ENCODE peak calls at places on chromosomes 3 and 15, in five cellular contexts. H is CD8-positive, alpha-beta T cell; G is effector memory CD4-positive, alpha-beta T cell; U is astrocyte; W is Caco-2. Z is an unnamed sample. For H3K4me1, the result is how much of the 10 kb centered on the place peaks cover.

GRCh38 chr3:169112153-169112892 is 551.2 kb downstream of the MECOM start:
- DNase-seq in H (no peak), U (peak), G (no peak), W (no peak), Z (no peak)

GRCh38 chr15:46354443-46354842 is 719.6 kb downstream of the SQOR start:
- DNase-seq in G (no peak), U (no peak), H (no peak), W (no peak), Z (no peak)

GRCh38 chr15:68691667-68692066 is 112.9 kb downstream of the CORO2B start:
- DNase-seq in U (no peak), H (no peak), W (no peak), G (no peak), Z (no peak)

GRCh38 chr15:38603271-38603670 is 38.7 kb upstream of the RASGRP1 start:
- DNase-seq in G (no peak), H (no peak), W (no peak), U (no peak), Z (no peak)

GRCh38 chr3:190481779-190482178 is 32.1 kb upstream of the TMEM207 start:
- DNase-seq in H (no peak), G (no peak), U (no peak), W (no peak), Z (no peak)

GRCh38 chr3:187913617-187914033 is 168.4 kb upstream of the BCL6 start:
- DNase-seq in U (peak), H (no peak), G (no peak), W (no peak), Z (no peak)

GRCh38 chr3:194134231-194134756 is 1.7 kb upstream of the HES1 start:
- DNase-seq in H (peak), U (peak), G (peak), W (no peak), Z (peak)

GRCh38 chr3:43742935-43743334 is 52.2 kb downstream of the ABHD5 start:
- DNase-seq in G (no peak), H (no peak), W (no peak), U (no peak), Z (no peak)

GRCh38 chr15:34001536-34001935 is 33.2 kb downstream of the CHRM5 start:
- DNase-seq in U (no peak), G (no peak), W (no peak), H (no peak), Z (no peak)

GRCh38 chr15:90142216-90143175 is 40.2 kb upstream of the IDH2 start:
- DNase-seq in G (no peak), H (peak), W (no peak), U (no peak), Z (no peak)

GRCh38 chr3:46083956-46084355 is 56.7 kb upstream of the XCR1 start:
- DNase-seq in G (no peak), W (no peak), U (no peak), H (no peak), Z (no peak)

GRCh38 chr3:128679338-128679737 is 28.7 kb upstream of the RPN1 start:
- DNase-seq in W (no peak), U (no peak), G (no peak), H (no peak), Z (no peak)

GRCh38 chr3:159560214-159561004 is 428.2 kb upstream of the IL12A start:
- DNase-seq in U (no peak), W (no peak), G (no peak), H (no peak), Z (no peak)

GRCh38 chr15:88803241-88803919 is at the start of gene ACAN:
- DNase-seq in G (no peak), U (no peak), H (no peak), W (no peak), Z (no peak)

GRCh38 chr15:59996498-59997041 is 7.5 kb upstream of the FOXB1 start:
- DNase-seq in U (no peak), G (no peak), W (no peak), H (no peak), Z (no peak)

GRCh38 chr3:55571913-55572312 is 84.8 kb upstream of the WNT5A start:
- DNase-seq in U (peak), G (no peak), W (peak), H (no peak), Z (no peak)

GRCh38 chr15:90955911-90956310 is 1.2 kb downstream of the RCCD1 start:
- DNase-seq in U (no peak), H (no peak), G (no peak), W (no peak), Z (no peak)

GRCh38 chr15:65525622-65526021 is 4.6 kb upstream of the HACD3 start:
- DNase-seq in H (no peak), G (no peak), U (peak), W (no peak), Z (no peak)

GRCh38 chr3:28841436-28841835 is 439.4 kb upstream of the RBMS3 start:
- DNase-seq in W (no peak), U (no peak), G (no peak), H (no peak), Z (no peak)

GRCh38 chr3:152638707-152639450 is 196.1 kb upstream of the P2RY1 start:
- DNase-seq in U (peak), G (no peak), H (no peak), W (no peak), Z (peak)

GRCh38 chr3:113222412-113223086 is 11.2 kb downstream of the BOC start:
- DNase-seq in G (no peak), H (no peak), W (no peak), U (no peak), Z (no peak)

GRCh38 chr3:177813322-177813721 is 616.0 kb upstream of the TBL1XR1 start:
- DNase-seq in G (no peak), U (peak), H (no peak), W (no peak), Z (peak)

GRCh38 chr3:62525276-62525675 is 151.9 kb upstream of the FEZF2 start:
- DNase-seq in U (peak), G (no peak), W (no peak), H (no peak), Z (no peak)

GRCh38 chr3:4426782-4427344 is 40.2 kb downstream of the SUMF1 start:
- DNase-seq in H (no peak), W (no peak), U (peak), G (no peak), Z (no peak)

GRCh38 chr15:40340740-40341400 is at the start of gene CCDC9B:
- DNase-seq in U (peak), W (no peak), G (no peak), H (no peak), Z (peak)

GRCh38 chr3:30347679-30348216 is 258.7 kb upstream of the TGFBR2 start:
- DNase-seq in H (no peak), W (no peak), U (peak), G (no peak), Z (no peak)

GRCh38 chr3:160812304-160812703 is 56.3 kb downstream of the PPM1L start:
- DNase-seq in U (no peak), W (no peak), H (no peak), G (no peak), Z (no peak)

GRCh38 chr15:85690546-85691226 is 104.0 kb downstream of the KLHL25 start:
- DNase-seq in H (no peak), G (no peak), U (no peak), W (no peak), Z (no peak)

GRCh38 chr3:195160257-195160898 is 110.6 kb downstream of the XXYLT1 start:
- DNase-seq in G (no peak), W (no peak), U (no peak), H (no peak), Z (no peak)

GRCh38 chr15:96340611-96341464 is 10.3 kb downstream of the NR2F2 start:
- DNase-seq in H (no peak), W (no peak), U (no peak), G (no peak), Z (no peak)

GRCh38 chr3:122893282-122893681 is 98.4 kb downstream of the SLC49A4 start:
- DNase-seq in H (no peak), U (no peak), W (no peak), G (no peak), Z (no peak)

GRCh38 chr3:194485876-194486539 is 794 bp downstream of the ATP13A3 start:
- DNase-seq in W (no peak), G (peak), U (no peak), H (peak), Z (no peak)

DNA sequence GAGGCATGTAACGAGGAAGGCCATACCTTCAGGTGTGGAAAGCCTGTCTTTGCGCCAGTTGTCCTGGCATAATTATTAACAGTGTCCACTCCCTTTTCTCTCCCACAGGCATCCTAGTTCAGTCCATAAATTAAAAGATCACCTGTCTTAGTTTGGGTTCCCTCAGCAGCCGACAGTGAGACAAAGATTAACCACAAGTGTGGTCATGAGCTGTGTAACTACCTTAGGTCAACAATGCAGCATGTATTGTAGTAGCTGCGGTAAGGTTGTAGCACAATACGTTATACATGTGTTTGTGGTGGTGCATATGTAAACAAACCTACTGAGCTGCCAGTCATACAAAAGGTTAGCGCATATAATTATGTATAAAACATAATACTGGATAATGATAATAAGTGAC is 103.2 kb upstream of the GALNT15 start:
- DNase-seq in U (peak), G (no peak), W (no peak), H (no peak), Z (no peak)
- H3K4me1 ChIP-seq in U (under half), G (under half), W (under half), H (under half), Z (under half)

GRCh38 chr15:31266712-31267111 is 59.9 kb upstream of the KLF13 start:
- DNase-seq in W (peak), U (no peak), H (no peak), G (no peak), Z (no peak)
- H3K4me1 ChIP-seq in W (under half), U (under half), H (half or more), G (half or more), Z (under half)

GRCh38 chr15:64464271-64465005 is 4.1 kb downstream of the ZNF609 start:
- DNase-seq in U (peak), G (no peak), H (no peak), W (no peak), Z (no peak)
- H3K4me1 ChIP-seq in U (under half), G (under half), H (half or more), W (under half), Z (under half)

GRCh38 chr3:27536451-27536850 is 52.3 kb upstream of the SLC4A7 start:
- DNase-seq in W (no peak), G (no peak), H (no peak), U (no peak), Z (no peak)
- H3K4me1 ChIP-seq in W (under half), G (under half), H (under half), U (under half), Z (under half)

GRCh38 chr3:197444793-197445403 is 110.9 kb downstream of the BDH1 start:
- DNase-seq in U (no peak), W (no peak), H (no peak), G (no peak), Z (no peak)

GRCh38 chr3:197445886-197446631 is 109.7 kb downstream of the BDH1 start:
- DNase-seq in G (no peak), W (no peak), U (no peak), H (no peak), Z (no peak)

GRCh38 chr3:197435426-197435825 is 120.3 kb downstream of the BDH1 start:
- DNase-seq in U (no peak), G (no peak), W (no peak), H (no peak), Z (no peak)

GRCh38 chr3:197443506-197443905 is 112.3 kb downstream of the BDH1 start:
- DNase-seq in G (no peak), W (no peak), H (no peak), U (no peak), Z (no peak)

GRCh38 chr3:197440717-197441303 is 115.0 kb downstream of the BDH1 start:
- DNase-seq in H (no peak), W (no peak), U (no peak), G (no peak), Z (no peak)
- H3K4me1 ChIP-seq in H (under half), W (under half), U (under half), G (under half), Z (under half)